ENCODE peak calls at places on chromosomes 16 and 17, in ten cellular contexts. One of them, this sample, is unnamed.

GRCh38 chr17:11209906-11210305 is 31.1 kb upstream of the SHISA6 start:
- DNase-seq in Caco-2: no peak
- DNase-seq in OCI-LY7: no peak
- DNase-seq in body of pancreas: no peak
- DNase-seq in neural progenitor cell: no peak
- DNase-seq in psoas muscle: no peak
- DNase-seq in IMR-90: no peak
- DNase-seq in CD8-positive, alpha-beta T cell: no peak
- DNase-seq in cardiac muscle cell: no peak
- DNase-seq in fibroblast of lung: no peak
- DNase-seq in this sample: no peak

GRCh38 chr17:81543339-81543675 is 8.8 kb downstream of the FAAP100 start:
- DNase-seq in Caco-2: no peak
- DNase-seq in OCI-LY7: no peak
- DNase-seq in body of pancreas: peak; percentile 41
- DNase-seq in neural progenitor cell: no peak
- DNase-seq in psoas muscle: no peak
- DNase-seq in IMR-90: no peak
- DNase-seq in CD8-positive, alpha-beta T cell: no peak
- DNase-seq in cardiac muscle cell: no peak
- DNase-seq in fibroblast of lung: no peak
- DNase-seq in this sample: no peak

GRCh38 chr16:66927012-66927436 is 1.7 kb upstream of the RRAD start:
- DNase-seq in Caco-2: peak; percentile 45
- DNase-seq in OCI-LY7: no peak
- DNase-seq in body of pancreas: no peak
- DNase-seq in neural progenitor cell: no peak
- DNase-seq in psoas muscle: peak; percentile 73
- DNase-seq in IMR-90: peak; percentile 88
- DNase-seq in CD8-positive, alpha-beta T cell: no peak
- DNase-seq in cardiac muscle cell: peak; percentile 93
- DNase-seq in fibroblast of lung: peak; percentile 62
- DNase-seq in this sample: no peak

GRCh38 chr17:13943859-13944258 is 125.4 kb upstream of the COX10 start:
- DNase-seq in Caco-2: no peak
- DNase-seq in OCI-LY7: no peak
- DNase-seq in body of pancreas: no peak
- DNase-seq in neural progenitor cell: no peak
- DNase-seq in psoas muscle: no peak
- DNase-seq in IMR-90: no peak
- DNase-seq in CD8-positive, alpha-beta T cell: no peak
- DNase-seq in cardiac muscle cell: no peak
- DNase-seq in fibroblast of lung: no peak
- DNase-seq in this sample: no peak

GRCh38 chr16:85381738-85382592 is 231.2 kb upstream of the GSE1 start:
- DNase-seq in Caco-2: no peak
- DNase-seq in OCI-LY7: no peak
- DNase-seq in body of pancreas: no peak
- DNase-seq in neural progenitor cell: no peak
- DNase-seq in psoas muscle: no peak
- DNase-seq in IMR-90: peak; percentile 53
- DNase-seq in CD8-positive, alpha-beta T cell: no peak
- DNase-seq in cardiac muscle cell: peak; percentile 61
- DNase-seq in fibroblast of lung: no peak
- DNase-seq in this sample: no peak

GRCh38 chr17:13074026-13074425 is 56.2 kb upstream of the ELAC2 start:
- DNase-seq in Caco-2: no peak
- DNase-seq in OCI-LY7: no peak
- DNase-seq in body of pancreas: no peak
- DNase-seq in neural progenitor cell: no peak
- DNase-seq in psoas muscle: no peak
- DNase-seq in IMR-90: peak; percentile 43
- DNase-seq in CD8-positive, alpha-beta T cell: no peak
- DNase-seq in cardiac muscle cell: peak; percentile 10
- DNase-seq in fibroblast of lung: peak; percentile 75
- DNase-seq in this sample: no peak

GRCh38 chr17:11598274-11599221 is at the start of gene DNAH9:
- DNase-seq in Caco-2: peak; percentile 79
- DNase-seq in OCI-LY7: no peak
- DNase-seq in body of pancreas: peak; percentile 100
- DNase-seq in neural progenitor cell: peak; percentile 99
- DNase-seq in psoas muscle: peak; percentile 95
- DNase-seq in IMR-90: no peak
- DNase-seq in CD8-positive, alpha-beta T cell: no peak
- DNase-seq in cardiac muscle cell: peak; percentile 77
- DNase-seq in fibroblast of lung: peak; percentile 27
- DNase-seq in this sample: peak; percentile 98

GRCh38 chr16:24801761-24802302 is 43.9 kb upstream of the SLC5A11 start:
- DNase-seq in Caco-2: peak; percentile 17
- DNase-seq in OCI-LY7: no peak
- DNase-seq in body of pancreas: no peak
- DNase-seq in neural progenitor cell: no peak
- DNase-seq in psoas muscle: no peak
- DNase-seq in IMR-90: peak; percentile 11
- DNase-seq in CD8-positive, alpha-beta T cell: no peak
- DNase-seq in cardiac muscle cell: peak; percentile 21
- DNase-seq in fibroblast of lung: no peak
- DNase-seq in this sample: no peak

GRCh38 chr16:70769131-70769530 is 31.8 kb downstream of the VAC14 start:
- DNase-seq in Caco-2: no peak
- DNase-seq in OCI-LY7: no peak
- DNase-seq in body of pancreas: no peak
- DNase-seq in neural progenitor cell: no peak
- DNase-seq in psoas muscle: no peak
- DNase-seq in IMR-90: no peak
- DNase-seq in CD8-positive, alpha-beta T cell: no peak
- DNase-seq in cardiac muscle cell: no peak
- DNase-seq in fibroblast of lung: no peak
- DNase-seq in this sample: no peak

GRCh38 chr16:70770968-70771552 is 29.9 kb downstream of the VAC14 start:
- DNase-seq in Caco-2: peak; percentile 82
- DNase-seq in OCI-LY7: peak; percentile 43
- DNase-seq in body of pancreas: peak; percentile 64
- DNase-seq in neural progenitor cell: peak; percentile 64
- DNase-seq in psoas muscle: peak; percentile 67
- DNase-seq in IMR-90: peak; percentile 54
- DNase-seq in CD8-positive, alpha-beta T cell: peak; percentile 61
- DNase-seq in cardiac muscle cell: peak; percentile 62
- DNase-seq in fibroblast of lung: peak; percentile 59
- DNase-seq in this sample: peak; percentile 69

GRCh38 chr16:70769761-70770160 is 31.2 kb downstream of the VAC14 start:
- DNase-seq in Caco-2: no peak
- DNase-seq in OCI-LY7: no peak
- DNase-seq in body of pancreas: no peak
- DNase-seq in neural progenitor cell: no peak
- DNase-seq in psoas muscle: no peak
- DNase-seq in IMR-90: no peak
- DNase-seq in CD8-positive, alpha-beta T cell: no peak
- DNase-seq in cardiac muscle cell: no peak
- DNase-seq in fibroblast of lung: no peak
- DNase-seq in this sample: no peak

GRCh38 chr16:70772493-70772892 is 28.5 kb downstream of the VAC14 start:
- DNase-seq in Caco-2: no peak
- DNase-seq in OCI-LY7: no peak
- DNase-seq in body of pancreas: no peak
- DNase-seq in neural progenitor cell: no peak
- DNase-seq in psoas muscle: no peak
- DNase-seq in IMR-90: peak; percentile 44
- DNase-seq in CD8-positive, alpha-beta T cell: no peak
- DNase-seq in cardiac muscle cell: peak; percentile 28
- DNase-seq in fibroblast of lung: peak; percentile 30
- DNase-seq in this sample: no peak

GRCh38 chr16:70770291-70770967 is 30.5 kb downstream of the VAC14 start:
- DNase-seq in Caco-2: peak; percentile 21
- DNase-seq in OCI-LY7: no peak
- DNase-seq in body of pancreas: no peak
- DNase-seq in neural progenitor cell: no peak
- DNase-seq in psoas muscle: no peak
- DNase-seq in IMR-90: no peak
- DNase-seq in CD8-positive, alpha-beta T cell: no peak
- DNase-seq in cardiac muscle cell: no peak
- DNase-seq in fibroblast of lung: no peak
- DNase-seq in this sample: no peak
- TF ChIP-seq CTCF in Caco-2: no peak
- TF ChIP-seq CTCF in OCI-LY7: no peak
- TF ChIP-seq CTCF in body of pancreas: no peak
- TF ChIP-seq CTCF in neural progenitor cell: no peak
- TF ChIP-seq CTCF in psoas muscle: no peak
- TF ChIP-seq CTCF in IMR-90: no peak
- TF ChIP-seq CTCF in CD8-positive, alpha-beta T cell: no peak
- TF ChIP-seq CTCF in cardiac muscle cell: no peak
- TF ChIP-seq CTCF in fibroblast of lung: no peak
- TF ChIP-seq CTCF in this sample: no peak

GRCh38 chr17:32806646-32807045 is 70.3 kb downstream of the MYO1D start:
- DNase-seq in Caco-2: no peak
- DNase-seq in OCI-LY7: no peak
- DNase-seq in body of pancreas: no peak
- DNase-seq in neural progenitor cell: no peak
- DNase-seq in psoas muscle: no peak
- DNase-seq in IMR-90: no peak
- DNase-seq in CD8-positive, alpha-beta T cell: no peak
- DNase-seq in cardiac muscle cell: no peak
- DNase-seq in fibroblast of lung: no peak
- DNase-seq in this sample: no peak

GRCh38 chr17:32810690-32811089 is 66.2 kb downstream of the MYO1D start:
- DNase-seq in Caco-2: no peak
- DNase-seq in OCI-LY7: no peak
- DNase-seq in body of pancreas: no peak
- DNase-seq in neural progenitor cell: no peak
- DNase-seq in psoas muscle: no peak
- DNase-seq in IMR-90: no peak
- DNase-seq in CD8-positive, alpha-beta T cell: no peak
- DNase-seq in cardiac muscle cell: no peak
- DNase-seq in fibroblast of lung: no peak
- DNase-seq in this sample: no peak

GRCh38 chr17:32803544-32803943 is 73.4 kb downstream of the MYO1D start:
- DNase-seq in Caco-2: no peak
- DNase-seq in OCI-LY7: no peak
- DNase-seq in body of pancreas: no peak
- DNase-seq in neural progenitor cell: no peak
- DNase-seq in psoas muscle: no peak
- DNase-seq in IMR-90: no peak
- DNase-seq in CD8-positive, alpha-beta T cell: no peak
- DNase-seq in cardiac muscle cell: peak; percentile 49
- DNase-seq in fibroblast of lung: peak; percentile 80
- DNase-seq in this sample: no peak

GRCh38 chr17:32805029-32805976 is 71.6 kb downstream of the MYO1D start:
- DNase-seq in Caco-2: no peak
- DNase-seq in OCI-LY7: no peak
- DNase-seq in body of pancreas: no peak
- DNase-seq in neural progenitor cell: no peak
- DNase-seq in psoas muscle: no peak
- DNase-seq in IMR-90: no peak
- DNase-seq in CD8-positive, alpha-beta T cell: no peak
- DNase-seq in cardiac muscle cell: no peak
- DNase-seq in fibroblast of lung: no peak
- DNase-seq in this sample: no peak

GRCh38 chr17:32807577-32807976 is 69.3 kb downstream of the MYO1D start:
- DNase-seq in Caco-2: no peak
- DNase-seq in OCI-LY7: no peak
- DNase-seq in body of pancreas: no peak
- DNase-seq in neural progenitor cell: no peak
- DNase-seq in psoas muscle: no peak
- DNase-seq in IMR-90: no peak
- DNase-seq in CD8-positive, alpha-beta T cell: no peak
- DNase-seq in cardiac muscle cell: no peak
- DNase-seq in fibroblast of lung: no peak
- DNase-seq in this sample: no peak
- H3K4me1 ChIP-seq in Caco-2: peaks cover 19% of the 10 kb centered on the region
- H3K4me1 ChIP-seq in OCI-LY7: no peaks in the 10 kb centered on the region
- H3K4me1 ChIP-seq in body of pancreas: no peaks in the 10 kb centered on the region
- H3K4me1 ChIP-seq in neural progenitor cell: no peaks in the 10 kb centered on the region
- H3K4me1 ChIP-seq in psoas muscle: no peaks in the 10 kb centered on the region
- H3K4me1 ChIP-seq in IMR-90: no peaks in the 10 kb centered on the region
- H3K4me1 ChIP-seq in CD8-positive, alpha-beta T cell: no peaks in the 10 kb centered on the region
- H3K4me1 ChIP-seq in cardiac muscle cell: no peaks in the 10 kb centered on the region
- H3K4me1 ChIP-seq in fibroblast of lung: peaks cover 3% of the 10 kb centered on the region
- H3K4me1 ChIP-seq in this sample: peaks cover 4% of the 10 kb centered on the region

DNA sequence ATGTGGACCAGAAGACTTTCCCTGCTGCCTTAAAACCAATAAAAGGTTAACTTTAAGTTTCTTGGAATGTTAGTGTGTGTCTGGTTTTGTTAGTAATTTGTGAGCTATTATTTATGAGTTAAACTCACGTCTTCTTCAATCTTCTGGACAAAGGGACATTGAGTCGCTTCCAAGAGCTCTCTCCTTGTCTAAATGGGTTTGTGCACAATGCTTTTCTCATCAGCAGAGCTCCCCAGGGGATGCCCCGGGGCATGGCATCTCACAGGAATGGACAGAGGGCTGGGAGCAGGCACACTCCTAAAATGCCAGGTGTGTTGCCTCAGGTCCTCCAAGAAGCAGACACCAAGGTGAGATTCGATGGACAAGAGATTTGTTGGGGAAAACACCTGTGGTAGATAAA is 90.5 kb downstream of the RGS9 start:
- DNase-seq in Caco-2: no peak
- DNase-seq in OCI-LY7: no peak
- DNase-seq in body of pancreas: no peak
- DNase-seq in neural progenitor cell: no peak
- DNase-seq in psoas muscle: no peak
- DNase-seq in IMR-90: no peak
- DNase-seq in CD8-positive, alpha-beta T cell: no peak
- DNase-seq in cardiac muscle cell: no peak
- DNase-seq in fibroblast of lung: no peak
- DNase-seq in this sample: no peak
- TF ChIP-seq CTCF in Caco-2: no peak
- TF ChIP-seq CTCF in OCI-LY7: no peak
- TF ChIP-seq CTCF in body of pancreas: no peak
- TF ChIP-seq CTCF in neural progenitor cell: no peak
- TF ChIP-seq CTCF in psoas muscle: no peak
- TF ChIP-seq CTCF in IMR-90: no peak
- TF ChIP-seq CTCF in CD8-positive, alpha-beta T cell: no peak
- TF ChIP-seq CTCF in cardiac muscle cell: no peak
- TF ChIP-seq CTCF in fibroblast of lung: no peak
- TF ChIP-seq CTCF in this sample: no peak

DNA sequence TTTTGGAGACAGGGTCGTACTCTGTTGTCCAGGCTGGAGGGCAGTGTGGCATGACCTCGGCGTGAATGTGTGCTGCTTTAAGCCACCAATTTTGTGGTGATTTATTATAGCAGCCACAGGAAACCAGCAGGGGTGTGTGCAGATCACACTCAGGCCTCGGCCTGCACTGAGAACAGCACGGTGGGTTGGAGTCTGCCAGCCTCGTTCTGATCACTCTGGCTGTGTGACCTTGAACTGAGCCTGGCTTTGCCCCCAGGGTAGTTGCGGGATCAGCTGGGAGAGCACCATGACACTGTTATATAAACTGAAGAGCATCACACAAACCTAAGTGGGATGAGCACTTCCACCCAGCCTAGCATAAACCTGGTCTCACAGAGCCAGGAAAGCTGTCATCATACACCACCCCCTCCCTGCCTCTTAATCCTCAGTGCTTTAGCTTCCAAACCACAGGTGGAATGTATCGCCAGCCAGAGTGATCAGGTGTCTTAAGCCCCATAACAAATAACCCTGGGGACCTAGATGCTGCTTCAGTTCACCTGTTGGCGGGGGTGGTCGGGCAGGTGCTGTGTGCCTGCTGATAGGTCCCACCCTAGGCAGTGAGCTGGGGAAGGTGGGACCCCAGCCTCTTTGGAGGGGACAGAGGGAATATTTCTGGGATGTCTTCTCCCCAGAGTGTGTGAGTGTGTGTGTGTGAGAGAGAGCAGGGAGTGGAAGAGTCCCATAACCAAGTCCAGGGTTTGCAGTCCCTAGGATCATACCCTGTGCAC is 28.6 kb upstream of the NDRG4 start:
- DNase-seq in Caco-2: no peak
- DNase-seq in OCI-LY7: peak; percentile 42
- DNase-seq in body of pancreas: no peak
- DNase-seq in neural progenitor cell: no peak
- DNase-seq in psoas muscle: no peak
- DNase-seq in IMR-90: no peak
- DNase-seq in CD8-positive, alpha-beta T cell: no peak
- DNase-seq in cardiac muscle cell: no peak
- DNase-seq in fibroblast of lung: no peak
- DNase-seq in this sample: no peak
- H3K4me1 ChIP-seq in Caco-2: no peaks in the 10 kb centered on the region
- H3K4me1 ChIP-seq in OCI-LY7: peaks cover 39% of the 10 kb centered on the region
- H3K4me1 ChIP-seq in body of pancreas: no peaks in the 10 kb centered on the region
- H3K4me1 ChIP-seq in neural progenitor cell: no peaks in the 10 kb centered on the region
- H3K4me1 ChIP-seq in psoas muscle: no peaks in the 10 kb centered on the region
- H3K4me1 ChIP-seq in IMR-90: no peaks in the 10 kb centered on the region
- H3K4me1 ChIP-seq in CD8-positive, alpha-beta T cell: no peaks in the 10 kb centered on the region
- H3K4me1 ChIP-seq in cardiac muscle cell: no peaks in the 10 kb centered on the region
- H3K4me1 ChIP-seq in fibroblast of lung: no peaks in the 10 kb centered on the region
- H3K4me1 ChIP-seq in this sample: no peaks in the 10 kb centered on the region